ENCODE peak calls at places on chromosomes 12 and 14, in five cellular contexts. I is CD4-positive, CD25-positive, alpha-beta regulatory T cell; B is iris pigment epithelial cell; V is mesothelial cell of epicardium; F is stimulated activated CD4-positive, alpha-beta T cell treated with anti-CD3 and anti-CD28 coated beads, Interleukin-4, amount 100 ng/mL, for 48 hours. Y is an unnamed sample.

GRCh38 chr14:100239200-100239839 is 376 bp downstream of the YY1 start:
- DNase-seq in B (no peak), V (no peak), I (no peak), F (peak), Y (no peak)

GRCh38 chr12:19761465-19761864 is 322.2 kb downstream of the AEBP2 start:
- DNase-seq in F (no peak), B (peak), I (no peak), V (no peak), Y (no peak)

GRCh38 chr12:2856901-2857495 is at the start of gene TEX52:
- DNase-seq in V (no peak), B (no peak), F (no peak), I (no peak), Y (no peak)

GRCh38 chr14:100557658-100558057 is 29.6 kb downstream of the BEGAIN start:
- DNase-seq in F (no peak), B (no peak), V (no peak), I (no peak), Y (no peak)

GRCh38 chr12:97778111-97778510 is 315.5 kb downstream of the RMST start:
- DNase-seq in V (no peak), F (no peak), B (no peak), I (no peak), Y (no peak)

GRCh38 chr12:52050771-52051541 is at the start of gene NR4A1:
- DNase-seq in F (peak), V (peak), I (peak), B (peak), Y (peak)

GRCh38 chr12:13194462-13195110 is 1.9 kb upstream of the EMP1 start:
- DNase-seq in B (no peak), I (no peak), F (no peak), V (no peak), Y (no peak)

GRCh38 chr14:67426161-67426560 is 14.2 kb upstream of the PLEK2 start:
- DNase-seq in B (no peak), I (no peak), F (no peak), V (no peak), Y (peak)

GRCh38 chr14:49915085-49915484 is 22.2 kb downstream of the ARF6 start:
- DNase-seq in F (no peak), V (no peak), I (no peak), B (no peak), Y (no peak)

GRCh38 chr14:99725774-99726537 is 41.9 kb downstream of the CYP46A1 start:
- DNase-seq in V (no peak), F (no peak), I (no peak), B (no peak), Y (no peak)

GRCh38 chr12:80189241-80189640 is 89.9 kb downstream of the OTOGL start:
- DNase-seq in V (no peak), F (no peak), I (no peak), B (peak), Y (peak)

GRCh38 chr14:80356413-80356812 is 145.1 kb upstream of the DIO2 start:
- DNase-seq in F (no peak), I (no peak), V (no peak), B (peak), Y (peak)

GRCh38 chr14:33782923-33783322 is 168.0 kb downstream of the EGLN3 start:
- DNase-seq in F (no peak), V (no peak), I (no peak), B (no peak), Y (no peak)

GRCh38 chr12:14784471-14784870 is 18.8 kb downstream of the WBP11 start:
- DNase-seq in B (no peak), I (no peak), F (no peak), V (no peak), Y (no peak)

GRCh38 chr12:113066806-113067400 is 10.4 kb downstream of the DTX1 start:
- DNase-seq in B (no peak), I (no peak), F (no peak), V (no peak), Y (no peak)

GRCh38 chr14:87133073-87133815 is 859.7 kb downstream of the GALC start:
- DNase-seq in B (peak), V (no peak), F (no peak), I (no peak), Y (peak)

GRCh38 chr12:9646794-9647622 is 22.5 kb upstream of the CLEC2D start:
- DNase-seq in F (no peak), B (peak), V (no peak), I (no peak), Y (peak)

GRCh38 chr14:38302034-38302433 is 46.1 kb upstream of the CLEC14A start:
- DNase-seq in V (no peak), I (no peak), F (no peak), B (no peak), Y (no peak)

GRCh38 chr12:1728824-1729223 is 38.0 kb downstream of the ADIPOR2 start:
- DNase-seq in V (no peak), F (no peak), I (no peak), B (no peak), Y (no peak)

GRCh38 chr12:109500406-109501185 is 23.2 kb downstream of the UBE3B start:
- DNase-seq in B (no peak), I (no peak), V (no peak), F (no peak), Y (no peak)

GRCh38 chr12:75479963-75480461 is 543 bp upstream of the GLIPR1 start:
- DNase-seq in I (no peak), V (no peak), F (no peak), B (peak), Y (no peak)

GRCh38 chr12:15924956-15925355 is 13.8 kb downstream of the DERA start:
- DNase-seq in I (no peak), B (no peak), F (no peak), V (no peak), Y (no peak)

GRCh38 chr12:91058821-91059220 is 997 bp upstream of the KERA start:
- DNase-seq in V (no peak), F (no peak), B (peak), I (no peak), Y (no peak)

GRCh38 chr12:84091642-84092041 is 821.0 kb downstream of the SLC6A15 start:
- DNase-seq in F (no peak), B (no peak), I (no peak), V (no peak), Y (no peak)

GRCh38 chr14:100155049-100155621 is 4.3 kb downstream of the DEGS2 start:
- DNase-seq in B (peak), F (no peak), I (no peak), V (no peak), Y (no peak)

GRCh38 chr14:98006008-98006407 is 1208.8 kb downstream of the VRK1 start:
- DNase-seq in B (no peak), V (no peak), I (no peak), F (no peak), Y (no peak)

GRCh38 chr12:42234970-42235369 is 3.1 kb downstream of the YAF2 start:
- DNase-seq in B (no peak), I (no peak), F (no peak), V (no peak), Y (no peak)

GRCh38 chr12:68242777-68243176 is 10.6 kb downstream of the IL22 start:
- DNase-seq in V (no peak), B (no peak), F (no peak), I (no peak), Y (no peak)

GRCh38 chr14:33987565-33988080 is 36.7 kb upstream of the EGLN3 start:
- DNase-seq in B (no peak), F (no peak), V (no peak), I (no peak), Y (no peak)

GRCh38 chr12:95173392-95174251 is 43.6 kb downstream of the FGD6 start:
- DNase-seq in I (no peak), B (peak), F (no peak), V (peak), Y (peak)

GRCh38 chr12:89040146-89040964 is 311.9 kb downstream of the DUSP6 start:
- DNase-seq in V (no peak), B (peak), I (peak), F (peak), Y (peak)

GRCh38 chr14:105490318-105490571 is 801 bp upstream of the TEDC1 start:
- DNase-seq in F (no peak), V (no peak), B (no peak), I (no peak), Y (no peak)

GRCh38 chr12:62933220-62933870 is 1.6 kb downstream of the PPM1H start:
- DNase-seq in I (no peak), V (no peak), F (no peak), B (no peak), Y (peak)

GRCh38 chr12:122230798-122231197 is 4.9 kb upstream of the DIABLO start:
- DNase-seq in F (no peak), I (no peak), V (no peak), B (no peak), Y (no peak)

GRCh38 chr12:64320611-64321010 is 69.9 kb downstream of the C12orf56 start:
- DNase-seq in I (no peak), F (no peak), B (no peak), V (no peak), Y (no peak)

GRCh38 chr12:27331299-27331926 is 1.2 kb upstream of the BMAL2 start:
- DNase-seq in I (no peak), F (peak), V (no peak), B (peak), Y (peak)

GRCh38 chr14:77002335-77002734 is 26.2 kb downstream of the IRF2BPL start:
- DNase-seq in V (no peak), I (no peak), F (no peak), B (no peak), Y (no peak)

GRCh38 chr12:38921025-38921677 is 15.8 kb upstream of the CPNE8 start:
- DNase-seq in I (peak), F (peak), B (peak), V (no peak), Y (no peak)

Y was measured in myocyte.